ENCODE peak calls at places on chromosomes 5 and 9, in nine cellular contexts. N is NCI-H774, G is epithelial cell of proximal tubule, H is HCT116, J is AG09309, U is lower lobe of right lung, Z is KBM-7, W is amniotic stem cell, C is NCI-H1092. Q is an unnamed sample.

GRCh38 chr5:10601246-10602030 is 37.6 kb downstream of the ANKRD33B start:
- DNase-seq in N (peak; percentile 88), J (peak; percentile 62), Z (peak; percentile 20), W (peak; percentile 87), H (peak; percentile 16), U (peak; percentile 67), C (peak; percentile 92), G (no peak), Q (peak; percentile 58)

GRCh38 chr5:55308254-55308836 is 556 bp downstream of the MTREX start:
- DNase-seq in C (no peak), W (no peak), J (no peak), Z (peak; percentile 61), U (no peak), G (no peak), H (no peak), N (peak; percentile 40), Q (peak; percentile 12)

GRCh38 chr9:135139366-135139965 is 52.0 kb downstream of the OLFM1 start:
- DNase-seq in N (no peak), Z (no peak), C (no peak), J (no peak), W (no peak), H (no peak), U (no peak), G (no peak), Q (no peak)

GRCh38 chr5:72114629-72115028 is 7.4 kb downstream of the MAP1B start:
- DNase-seq in H (no peak), G (no peak), W (no peak), J (no peak), Z (no peak), U (no peak), C (no peak), N (no peak), Q (no peak)

GRCh38 chr5:152593388-152593787 is 188.3 kb upstream of the NMUR2 start:
- DNase-seq in U (no peak), J (no peak), W (no peak), C (no peak), G (no peak), H (no peak), Z (no peak), N (no peak), Q (no peak)

GRCh38 chr9:91185193-91185886 is 176.4 kb downstream of the AUH start:
- DNase-seq in W (no peak), N (no peak), H (no peak), J (no peak), C (no peak), Z (no peak), U (no peak), G (no peak), Q (no peak)

GRCh38 chr9:94031380-94031779 is 52.9 kb upstream of the PTPDC1 start:
- DNase-seq in W (no peak), H (no peak), C (no peak), G (no peak), Z (no peak), N (no peak), U (no peak), J (no peak), Q (no peak)

GRCh38 chr5:39224196-39224754 is 4.9 kb upstream of the FYB1 start:
- DNase-seq in W (no peak), J (no peak), C (no peak), U (peak; percentile 55), Z (peak; percentile 75), H (no peak), G (no peak), N (no peak), Q (no peak)

GRCh38 chr5:1033606-1034420 is 25.2 kb downstream of the NKD2 start:
- DNase-seq in J (no peak), N (no peak), C (no peak), W (no peak), H (no peak), Z (no peak), U (peak; percentile 24), G (no peak), Q (no peak)

GRCh38 chr9:137302176-137303030 is at the start of gene NRARP:
- DNase-seq in J (no peak), G (no peak), C (peak; percentile 75), Z (peak; percentile 81), N (peak; percentile 89), U (peak; percentile 94), W (no peak), H (peak; percentile 60), Q (peak; percentile 94)

GRCh38 chr9:6133346-6134063 is 82.1 kb upstream of the IL33 start:
- DNase-seq in G (peak; percentile 37), C (no peak), H (no peak), W (no peak), N (no peak), Z (peak; percentile 16), U (no peak), J (no peak), Q (no peak)

GRCh38 chr9:84827248-84827786 is 157.8 kb downstream of the NTRK2 start:
- DNase-seq in C (no peak), U (no peak), N (no peak), G (no peak), J (no peak), H (no peak), W (no peak), Z (no peak), Q (no peak)

GRCh38 chr5:149747833-149748366 is 17.8 kb downstream of the PPARGC1B start:
- DNase-seq in N (no peak), U (no peak), H (no peak), W (no peak), C (no peak), G (no peak), J (no peak), Z (no peak), Q (no peak)

GRCh38 chr5:27708579-27708978 is 670.2 kb upstream of the CDH9 start:
- DNase-seq in N (no peak), W (no peak), J (no peak), C (no peak), U (no peak), Z (no peak), H (no peak), G (peak; percentile 60), Q (no peak)

GRCh38 chr5:81269751-81270686 is 31.4 kb upstream of the ZCCHC9 start:
- DNase-seq in H (no peak), J (no peak), C (peak; percentile 20), U (no peak), N (no peak), W (no peak), G (no peak), Z (no peak), Q (no peak)

GRCh38 chr5:10275460-10275859 is 25.4 kb downstream of the CCT5 start:
- DNase-seq in H (no peak), W (no peak), J (no peak), G (no peak), U (no peak), Z (peak; percentile 58), C (no peak), N (no peak), Q (no peak)

GRCh38 chr9:129750010-129750409 is 2.8 kb downstream of the PTGES start:
- DNase-seq in J (no peak), C (no peak), W (no peak), G (no peak), H (no peak), U (no peak), N (no peak), Z (no peak), Q (no peak)

Q was measured in prostate gland.